ENCODE peak calls at places on chromosomes 3 and 15, in eight cellular contexts. One of them, this sample, is unnamed.

GRCh38 chr3:27526614-27527315 is 42.6 kb upstream of the SLC4A7 start:
- DNase-seq in HCT116: no peak
- DNase-seq in AML-193: no peak
- DNase-seq in GM04503: no peak
- DNase-seq in iris pigment epithelial cell: no peak
- DNase-seq in fibroblast of mammary gland: no peak
- DNase-seq in T-helper 9 cell: no peak
- DNase-seq in dermis microvascular lymphatic vessel endothelial cell: no peak
- DNase-seq in this sample: no peak

GRCh38 chr15:82537351-82537908 is 2.8 kb downstream of the RPS17 start:
- DNase-seq in HCT116: no peak
- DNase-seq in AML-193: no peak
- DNase-seq in GM04503: no peak
- DNase-seq in iris pigment epithelial cell: no peak
- DNase-seq in fibroblast of mammary gland: no peak
- DNase-seq in T-helper 9 cell: no peak
- DNase-seq in dermis microvascular lymphatic vessel endothelial cell: no peak
- DNase-seq in this sample: no peak

GRCh38 chr15:32991544-32992192 is 202.8 kb downstream of the FMN1 start:
- DNase-seq in HCT116: no peak
- DNase-seq in AML-193: no peak
- DNase-seq in GM04503: no peak
- DNase-seq in iris pigment epithelial cell: no peak
- DNase-seq in fibroblast of mammary gland: no peak
- DNase-seq in T-helper 9 cell: no peak
- DNase-seq in dermis microvascular lymphatic vessel endothelial cell: no peak
- DNase-seq in this sample: no peak

GRCh38 chr3:183555541-183556081 is at the start of gene KLHL6:
- DNase-seq in HCT116: no peak
- DNase-seq in AML-193: peak; percentile 89
- DNase-seq in GM04503: no peak
- DNase-seq in iris pigment epithelial cell: no peak
- DNase-seq in fibroblast of mammary gland: no peak
- DNase-seq in T-helper 9 cell: peak; percentile 46
- DNase-seq in dermis microvascular lymphatic vessel endothelial cell: peak; percentile 94
- DNase-seq in this sample: no peak

GRCh38 chr15:80931191-80931590 is 58.4 kb downstream of the MESD start:
- DNase-seq in HCT116: no peak
- DNase-seq in AML-193: no peak
- DNase-seq in GM04503: no peak
- DNase-seq in iris pigment epithelial cell: no peak
- DNase-seq in fibroblast of mammary gland: no peak
- DNase-seq in T-helper 9 cell: no peak
- DNase-seq in dermis microvascular lymphatic vessel endothelial cell: no peak
- DNase-seq in this sample: no peak

GRCh38 chr3:58332575-58333179 is at the start of gene PXK:
- DNase-seq in HCT116: peak; percentile 27
- DNase-seq in AML-193: peak; percentile 81
- DNase-seq in GM04503: no peak
- DNase-seq in iris pigment epithelial cell: peak; percentile 83
- DNase-seq in fibroblast of mammary gland: peak; percentile 67
- DNase-seq in T-helper 9 cell: peak; percentile 72
- DNase-seq in dermis microvascular lymphatic vessel endothelial cell: peak; percentile 84
- DNase-seq in this sample: peak; percentile 12

GRCh38 chr3:113626513-113627371 is 69.7 kb downstream of the USF3 start:
- DNase-seq in HCT116: peak; percentile 79
- DNase-seq in AML-193: peak; percentile 59
- DNase-seq in GM04503: no peak
- DNase-seq in iris pigment epithelial cell: peak; percentile 65
- DNase-seq in fibroblast of mammary gland: peak; percentile 68
- DNase-seq in T-helper 9 cell: no peak
- DNase-seq in dermis microvascular lymphatic vessel endothelial cell: peak; percentile 70
- DNase-seq in this sample: peak; percentile 65

GRCh38 chr3:29567505-29567904 is 286.6 kb downstream of the RBMS3 start:
- DNase-seq in HCT116: no peak
- DNase-seq in AML-193: no peak
- DNase-seq in GM04503: no peak
- DNase-seq in iris pigment epithelial cell: no peak
- DNase-seq in fibroblast of mammary gland: no peak
- DNase-seq in T-helper 9 cell: no peak
- DNase-seq in dermis microvascular lymphatic vessel endothelial cell: no peak
- DNase-seq in this sample: no peak

GRCh38 chr3:133426721-133427120 is 26.9 kb downstream of the BFSP2 start:
- DNase-seq in HCT116: no peak
- DNase-seq in AML-193: no peak
- DNase-seq in GM04503: no peak
- DNase-seq in iris pigment epithelial cell: peak; percentile 65
- DNase-seq in fibroblast of mammary gland: peak; percentile 79
- DNase-seq in T-helper 9 cell: no peak
- DNase-seq in dermis microvascular lymphatic vessel endothelial cell: peak; percentile 7
- DNase-seq in this sample: no peak

GRCh38 chr3:117920240-117920923 is 1114.3 kb downstream of the IGSF11 start:
- DNase-seq in HCT116: no peak
- DNase-seq in AML-193: no peak
- DNase-seq in GM04503: no peak
- DNase-seq in iris pigment epithelial cell: no peak
- DNase-seq in fibroblast of mammary gland: no peak
- DNase-seq in T-helper 9 cell: no peak
- DNase-seq in dermis microvascular lymphatic vessel endothelial cell: no peak
- DNase-seq in this sample: no peak

GRCh38 chr15:68469162-68470048 is 37.4 kb upstream of the ITGA11 start:
- DNase-seq in HCT116: no peak
- DNase-seq in AML-193: no peak
- DNase-seq in GM04503: peak; percentile 40
- DNase-seq in iris pigment epithelial cell: no peak
- DNase-seq in fibroblast of mammary gland: no peak
- DNase-seq in T-helper 9 cell: no peak
- DNase-seq in dermis microvascular lymphatic vessel endothelial cell: peak; percentile 12
- DNase-seq in this sample: no peak

GRCh38 chr15:38535451-38536200 is 29.0 kb downstream of the RASGRP1 start:
- DNase-seq in HCT116: no peak
- DNase-seq in AML-193: no peak
- DNase-seq in GM04503: no peak
- DNase-seq in iris pigment epithelial cell: peak; percentile 48
- DNase-seq in fibroblast of mammary gland: peak; percentile 82
- DNase-seq in T-helper 9 cell: no peak
- DNase-seq in dermis microvascular lymphatic vessel endothelial cell: no peak
- DNase-seq in this sample: no peak

GRCh38 chr15:82933576-82933975 is 18.9 kb downstream of the HOMER2 start:
- DNase-seq in HCT116: no peak
- DNase-seq in AML-193: no peak
- DNase-seq in GM04503: no peak
- DNase-seq in iris pigment epithelial cell: no peak
- DNase-seq in fibroblast of mammary gland: no peak
- DNase-seq in T-helper 9 cell: no peak
- DNase-seq in dermis microvascular lymphatic vessel endothelial cell: no peak
- DNase-seq in this sample: no peak

GRCh38 chr15:27866505-27867165 is 232.5 kb downstream of the OCA2 start:
- DNase-seq in HCT116: no peak
- DNase-seq in AML-193: no peak
- DNase-seq in GM04503: no peak
- DNase-seq in iris pigment epithelial cell: no peak
- DNase-seq in fibroblast of mammary gland: no peak
- DNase-seq in T-helper 9 cell: no peak
- DNase-seq in dermis microvascular lymphatic vessel endothelial cell: no peak
- DNase-seq in this sample: no peak

GRCh38 chr3:87167634-87168456 is 59.3 kb upstream of the CHMP2B start:
- DNase-seq in HCT116: peak; percentile 46
- DNase-seq in AML-193: peak; percentile 44
- DNase-seq in GM04503: no peak
- DNase-seq in iris pigment epithelial cell: peak; percentile 63
- DNase-seq in fibroblast of mammary gland: peak; percentile 61
- DNase-seq in T-helper 9 cell: no peak
- DNase-seq in dermis microvascular lymphatic vessel endothelial cell: peak; percentile 43
- DNase-seq in this sample: peak; percentile 32

GRCh38 chr15:45402955-45403892 is 24.9 kb upstream of the GATM start:
- DNase-seq in HCT116: no peak
- DNase-seq in AML-193: peak; percentile 12
- DNase-seq in GM04503: no peak
- DNase-seq in iris pigment epithelial cell: peak; percentile 67
- DNase-seq in fibroblast of mammary gland: peak; percentile 80
- DNase-seq in T-helper 9 cell: no peak
- DNase-seq in dermis microvascular lymphatic vessel endothelial cell: peak; percentile 58
- DNase-seq in this sample: no peak

GRCh38 chr3:50583897-50584296 is 14.6 kb downstream of the HEMK1 start:
- DNase-seq in HCT116: no peak
- DNase-seq in AML-193: no peak
- DNase-seq in GM04503: no peak
- DNase-seq in iris pigment epithelial cell: no peak
- DNase-seq in fibroblast of mammary gland: peak; percentile 64
- DNase-seq in T-helper 9 cell: no peak
- DNase-seq in dermis microvascular lymphatic vessel endothelial cell: no peak
- DNase-seq in this sample: no peak

This sample was measured in SW 1271.